ENCODE peak calls at places on chromosomes 13 and 19, in six cellular contexts. One of them, this sample, is unnamed. For H3K4me1, the result is how much of the 10 kb centered on the place peaks cover.

GRCh38 chr13:97307096-97307495 is 85.0 kb downstream of the MBNL2 start:
- DNase-seq in tibial nerve: no peak
- DNase-seq in breast epithelium: no peak
- DNase-seq in IMR-90: no peak
- DNase-seq in uterus: no peak
- DNase-seq in vagina: no peak
- DNase-seq in this sample: no peak

GRCh38 chr13:21074601-21075302 is 13.4 kb upstream of the LATS2 start:
- DNase-seq in vagina: no peak
- DNase-seq in uterus: no peak
- DNase-seq in tibial nerve: peak
- DNase-seq in breast epithelium: no peak
- DNase-seq in IMR-90: no peak
- DNase-seq in this sample: peak

GRCh38 chr19:28737021-28737525 is 475.9 kb downstream of the UQCRFS1 start:
- DNase-seq in vagina: no peak
- DNase-seq in IMR-90: peak
- DNase-seq in breast epithelium: no peak
- DNase-seq in tibial nerve: peak
- DNase-seq in uterus: no peak
- DNase-seq in this sample: peak

GRCh38 chr13:44158741-44159632 is 214.6 kb upstream of the SERP2 start:
- DNase-seq in vagina: no peak
- DNase-seq in tibial nerve: no peak
- DNase-seq in breast epithelium: no peak
- DNase-seq in uterus: no peak
- DNase-seq in IMR-90: no peak
- DNase-seq in this sample: no peak

GRCh38 chr19:39416626-39417120 is 4.2 kb downstream of the PLEKHG2 start:
- DNase-seq in breast epithelium: no peak
- DNase-seq in vagina: no peak
- DNase-seq in tibial nerve: no peak
- DNase-seq in uterus: peak
- DNase-seq in IMR-90: no peak
- DNase-seq in this sample: no peak

GRCh38 chr13:28493740-28494536 is 990 bp downstream of the FLT1 start:
- DNase-seq in vagina: no peak
- DNase-seq in breast epithelium: no peak
- DNase-seq in IMR-90: no peak
- DNase-seq in tibial nerve: no peak
- DNase-seq in uterus: no peak
- DNase-seq in this sample: no peak

GRCh38 chr13:32001769-32002168 is 29.8 kb upstream of the FRY start:
- DNase-seq in IMR-90: no peak
- DNase-seq in vagina: no peak
- DNase-seq in uterus: no peak
- DNase-seq in breast epithelium: no peak
- DNase-seq in tibial nerve: no peak
- DNase-seq in this sample: no peak

GRCh38 chr19:13039211-13039789 is 44.0 kb downstream of the NFIX start:
- DNase-seq in vagina: no peak
- DNase-seq in IMR-90: no peak
- DNase-seq in uterus: no peak
- DNase-seq in breast epithelium: no peak
- DNase-seq in tibial nerve: no peak
- DNase-seq in this sample: no peak

GRCh38 chr19:36245210-36246005 is 30.5 kb downstream of the ZNF146 start:
- DNase-seq in vagina: no peak
- DNase-seq in tibial nerve: no peak
- DNase-seq in IMR-90: no peak
- DNase-seq in breast epithelium: no peak
- DNase-seq in uterus: no peak
- DNase-seq in this sample: no peak

GRCh38 chr13:20182231-20182846 is 10.4 kb downstream of the GJB2 start:
- DNase-seq in tibial nerve: peak
- DNase-seq in vagina: no peak
- DNase-seq in uterus: no peak
- DNase-seq in breast epithelium: no peak
- DNase-seq in IMR-90: peak
- DNase-seq in this sample: peak

GRCh38 chr13:97749174-97749573 is 204.3 kb upstream of the IPO5 start:
- DNase-seq in tibial nerve: no peak
- DNase-seq in IMR-90: peak
- DNase-seq in uterus: no peak
- DNase-seq in vagina: no peak
- DNase-seq in breast epithelium: no peak
- DNase-seq in this sample: no peak

GRCh38 chr13:91894311-91894710 is 495.9 kb downstream of the GPC5 start:
- DNase-seq in breast epithelium: no peak
- DNase-seq in IMR-90: no peak
- DNase-seq in tibial nerve: no peak
- DNase-seq in vagina: no peak
- DNase-seq in uterus: no peak
- DNase-seq in this sample: no peak

GRCh38 chr13:33722216-33722900 is 95.6 kb upstream of the RFC3 start:
- DNase-seq in IMR-90: peak
- DNase-seq in tibial nerve: no peak
- DNase-seq in breast epithelium: no peak
- DNase-seq in uterus: no peak
- DNase-seq in vagina: no peak
- DNase-seq in this sample: no peak

GRCh38 chr13:23801141-23801540 is 88.1 kb downstream of the MIPEP start:
- DNase-seq in IMR-90: no peak
- DNase-seq in tibial nerve: no peak
- DNase-seq in uterus: no peak
- DNase-seq in breast epithelium: no peak
- DNase-seq in vagina: no peak
- DNase-seq in this sample: no peak

GRCh38 chr13:45967589-45967988 is 85.0 kb downstream of the ZC3H13 start:
- DNase-seq in uterus: no peak
- DNase-seq in IMR-90: no peak
- DNase-seq in vagina: no peak
- DNase-seq in breast epithelium: no peak
- DNase-seq in tibial nerve: no peak
- DNase-seq in this sample: no peak

GRCh38 chr19:50563597-50563996 is 4.6 kb downstream of the LRRC4B start:
- DNase-seq in vagina: no peak
- DNase-seq in tibial nerve: no peak
- DNase-seq in IMR-90: no peak
- DNase-seq in uterus: no peak
- DNase-seq in breast epithelium: no peak
- DNase-seq in this sample: no peak

GRCh38 chr19:10292206-10292788 is 2.5 kb downstream of the ICAM5 start:
- DNase-seq in IMR-90: peak
- DNase-seq in breast epithelium: peak
- DNase-seq in vagina: peak
- DNase-seq in tibial nerve: peak
- DNase-seq in uterus: peak
- DNase-seq in this sample: peak

GRCh38 chr13:36105726-36106125 is 25.5 kb downstream of the DCLK1 start:
- DNase-seq in tibial nerve: no peak
- DNase-seq in uterus: no peak
- DNase-seq in IMR-90: no peak
- DNase-seq in breast epithelium: no peak
- DNase-seq in vagina: no peak
- DNase-seq in this sample: no peak

GRCh38 chr13:75554981-75555380 is 5.4 kb downstream of the UCHL3 start:
- DNase-seq in uterus: no peak
- DNase-seq in tibial nerve: no peak
- DNase-seq in vagina: no peak
- DNase-seq in breast epithelium: no peak
- DNase-seq in IMR-90: peak
- DNase-seq in this sample: no peak

GRCh38 chr19:43526884-43527859 is at the start of gene ETHE1:
- DNase-seq in tibial nerve: peak
- DNase-seq in breast epithelium: peak
- DNase-seq in vagina: no peak
- DNase-seq in IMR-90: peak
- DNase-seq in uterus: peak
- DNase-seq in this sample: peak

GRCh38 chr13:27334774-27335490 is 64.3 kb downstream of the RASL11A start:
- DNase-seq in uterus: no peak
- DNase-seq in IMR-90: peak
- DNase-seq in vagina: no peak
- DNase-seq in breast epithelium: no peak
- DNase-seq in tibial nerve: no peak
- DNase-seq in this sample: no peak

GRCh38 chr19:51904331-51905165 is at the start of gene ZNF649:
- DNase-seq in IMR-90: peak
- DNase-seq in tibial nerve: peak
- DNase-seq in breast epithelium: peak
- DNase-seq in uterus: peak
- DNase-seq in vagina: no peak
- DNase-seq in this sample: peak

GRCh38 chr19:13962738-13963602 is 10.7 kb downstream of the DCAF15 start:
- DNase-seq in breast epithelium: no peak
- DNase-seq in vagina: no peak
- DNase-seq in tibial nerve: no peak
- DNase-seq in IMR-90: peak
- DNase-seq in uterus: peak
- DNase-seq in this sample: no peak

GRCh38 chr19:52592301-52592700 is 22.2 kb downstream of the ZNF701 start:
- DNase-seq in breast epithelium: no peak
- DNase-seq in tibial nerve: no peak
- DNase-seq in IMR-90: no peak
- DNase-seq in vagina: no peak
- DNase-seq in uterus: no peak
- DNase-seq in this sample: no peak

GRCh38 chr19:47003611-47003935 is 16.1 kb upstream of the NPAS1 start:
- DNase-seq in tibial nerve: no peak
- DNase-seq in IMR-90: peak
- DNase-seq in uterus: no peak
- DNase-seq in breast epithelium: no peak
- DNase-seq in vagina: no peak
- DNase-seq in this sample: no peak

GRCh38 chr19:38617764-38618589 is at the start of gene MAP4K1:
- DNase-seq in vagina: no peak
- DNase-seq in tibial nerve: no peak
- DNase-seq in IMR-90: no peak
- DNase-seq in uterus: no peak
- DNase-seq in breast epithelium: no peak
- DNase-seq in this sample: no peak

GRCh38 chr19:46493236-46494114 is 2.2 kb downstream of the PNMA8B start:
- DNase-seq in tibial nerve: no peak
- DNase-seq in uterus: no peak
- DNase-seq in breast epithelium: no peak
- DNase-seq in IMR-90: no peak
- DNase-seq in vagina: no peak
- DNase-seq in this sample: peak

GRCh38 chr19:51333836-51334460 is 8.0 kb downstream of the VSIG10L start:
- DNase-seq in IMR-90: no peak
- DNase-seq in uterus: no peak
- DNase-seq in vagina: no peak
- DNase-seq in tibial nerve: no peak
- DNase-seq in breast epithelium: no peak
- DNase-seq in this sample: no peak

GRCh38 chr19:6587093-6587820 is 3.7 kb downstream of the CD70 start:
- DNase-seq in uterus: no peak
- DNase-seq in vagina: no peak
- DNase-seq in tibial nerve: no peak
- DNase-seq in IMR-90: no peak
- DNase-seq in breast epithelium: no peak
- DNase-seq in this sample: no peak

GRCh38 chr19:29761575-29762225 is 46.6 kb upstream of the C19orf12 start:
- DNase-seq in uterus: no peak
- DNase-seq in tibial nerve: no peak
- DNase-seq in breast epithelium: no peak
- DNase-seq in vagina: no peak
- DNase-seq in IMR-90: no peak
- DNase-seq in this sample: no peak

GRCh38 chr19:35500611-35501010 is 10.3 kb upstream of the KRTDAP start:
- DNase-seq in uterus: no peak
- DNase-seq in IMR-90: no peak
- DNase-seq in breast epithelium: no peak
- DNase-seq in vagina: no peak
- DNase-seq in tibial nerve: no peak
- DNase-seq in this sample: no peak

GRCh38 chr13:44921931-44922758 is 67.1 kb downstream of the NUFIP1 start:
- DNase-seq in tibial nerve: peak
- DNase-seq in uterus: peak
- DNase-seq in breast epithelium: peak
- DNase-seq in vagina: no peak
- DNase-seq in IMR-90: peak
- DNase-seq in this sample: peak

GRCh38 chr13:106371024-106371423 is 164.4 kb downstream of the EFNB2 start:
- DNase-seq in IMR-90: no peak
- DNase-seq in breast epithelium: no peak
- DNase-seq in vagina: no peak
- DNase-seq in uterus: no peak
- DNase-seq in tibial nerve: no peak
- DNase-seq in this sample: no peak
- H3K4me1 ChIP-seq in IMR-90: under half
- H3K4me1 ChIP-seq in breast epithelium: under half
- H3K4me1 ChIP-seq in vagina: under half
- H3K4me1 ChIP-seq in uterus: under half
- H3K4me1 ChIP-seq in tibial nerve: under half
- H3K4me1 ChIP-seq in this sample: under half

GRCh38 chr19:33878912-33879810 is 82.5 kb downstream of the KCTD15 start:
- DNase-seq in breast epithelium: no peak
- DNase-seq in vagina: no peak
- DNase-seq in uterus: no peak
- DNase-seq in tibial nerve: no peak
- DNase-seq in IMR-90: no peak
- DNase-seq in this sample: no peak
- H3K27ac ChIP-seq in breast epithelium: peak
- H3K27ac ChIP-seq in vagina: no peak
- H3K27ac ChIP-seq in uterus: no peak
- H3K27ac ChIP-seq in tibial nerve: peak
- H3K27ac ChIP-seq in IMR-90: no peak
- H3K27ac ChIP-seq in this sample: no peak

GRCh38 chr19:19054315-19054938 is 9.4 kb upstream of the SLC25A42 start:
- DNase-seq in breast epithelium: no peak
- DNase-seq in vagina: no peak
- DNase-seq in IMR-90: no peak
- DNase-seq in uterus: no peak
- DNase-seq in tibial nerve: no peak
- DNase-seq in this sample: no peak
- TF ChIP-seq POLR2A in breast epithelium: no peak
- TF ChIP-seq POLR2A in vagina: no peak
- TF ChIP-seq POLR2A in IMR-90: no peak
- TF ChIP-seq POLR2A in uterus: no peak
- TF ChIP-seq POLR2A in tibial nerve: no peak
- TF ChIP-seq POLR2A in this sample: no peak

GRCh38 chr13:113969311-113969972 is 4.4 kb downstream of the C13orf46 start:
- DNase-seq in vagina: no peak
- DNase-seq in uterus: no peak
- DNase-seq in breast epithelium: no peak
- DNase-seq in tibial nerve: no peak
- DNase-seq in IMR-90: no peak
- DNase-seq in this sample: no peak
- H3K4me1 ChIP-seq in vagina: under half
- H3K4me1 ChIP-seq in uterus: under half
- H3K4me1 ChIP-seq in breast epithelium: under half
- H3K4me1 ChIP-seq in tibial nerve: under half
- H3K4me1 ChIP-seq in IMR-90: under half
- H3K4me1 ChIP-seq in this sample: under half

DNA sequence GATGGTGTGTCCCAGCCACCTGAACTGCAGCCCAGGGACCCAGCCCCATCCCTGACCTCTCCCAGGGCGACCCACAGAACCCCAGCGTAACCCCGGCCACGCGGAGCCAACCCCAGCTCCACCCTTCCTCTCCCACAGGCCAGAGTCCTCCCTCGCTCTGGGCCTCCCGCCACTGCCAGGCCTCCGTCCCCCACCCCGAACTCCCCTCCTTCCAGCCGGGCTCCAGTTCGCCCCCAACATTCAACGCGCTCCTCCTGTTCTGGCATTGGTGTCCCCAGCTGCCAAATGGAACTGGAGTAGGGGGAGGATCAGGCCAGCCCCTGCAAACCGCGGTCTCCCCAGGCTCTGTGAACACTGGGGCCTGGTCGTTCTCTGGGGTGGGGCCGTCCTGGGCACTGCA is 7.4 kb downstream of the LINGO3 start:
- DNase-seq in tibial nerve: no peak
- DNase-seq in vagina: no peak
- DNase-seq in IMR-90: no peak
- DNase-seq in uterus: no peak
- DNase-seq in breast epithelium: no peak
- DNase-seq in this sample: no peak
- H3K27ac ChIP-seq in tibial nerve: no peak
- H3K27ac ChIP-seq in vagina: no peak
- H3K27ac ChIP-seq in IMR-90: no peak
- H3K27ac ChIP-seq in uterus: no peak
- H3K27ac ChIP-seq in breast epithelium: no peak
- H3K27ac ChIP-seq in this sample: no peak

This sample was measured in adrenal gland.